ENCODE peak calls at places on chromosomes 4 and X, in six cellular contexts. P, S, J, E, G and N are unnamed samples.

GRCh38 chr4:85701881-85702321 is 227.0 kb downstream of the ARHGAP24 start:
- DNase-seq in P (peak; percentile 54), S (no peak), J (no peak), E (no peak), G (no peak), N (no peak)

GRCh38 chrX:12981880-12982279 is 7.0 kb downstream of the TMSB4X start:
- DNase-seq in P (no peak), S (no peak), J (no peak), E (no peak), G (no peak), N (no peak)

GRCh38 chr4:174490356-174490969 is 31.8 kb downstream of the HPGD start:
- DNase-seq in P (peak; percentile 4), S (no peak), J (no peak), E (no peak), G (peak; percentile 83), N (no peak)

GRCh38 chr4:186820371-186820990 is 96.8 kb upstream of the FAT1 start:
- DNase-seq in P (peak; percentile 33), S (no peak), J (no peak), E (no peak), G (peak; percentile 74), N (no peak)

GRCh38 chr4:183356931-183357675 is 34.9 kb upstream of the CLDN24 start:
- DNase-seq in P (no peak), S (no peak), J (no peak), E (no peak), G (no peak), N (no peak)

GRCh38 chr4:6937748-6938147 is 28.1 kb downstream of the TBC1D14 start:
- DNase-seq in P (no peak), S (no peak), J (no peak), E (no peak), G (no peak), N (no peak)

GRCh38 chrX:29693912-29694311 is 521.5 kb upstream of the MAGEB2 start:
- DNase-seq in P (no peak), S (no peak), J (no peak), E (no peak), G (no peak), N (no peak)

GRCh38 chr4:39686997-39687396 is 10.9 kb upstream of the UBE2K start:
- DNase-seq in P (no peak), S (no peak), J (no peak), E (no peak), G (no peak), N (no peak)

GRCh38 chr4:79258614-79259176 is 67.2 kb downstream of the NAA11 start:
- DNase-seq in P (no peak), S (no peak), J (no peak), E (no peak), G (no peak), N (no peak)

GRCh38 chrX:123202523-123202922 is 18.4 kb downstream of the GRIA3 start:
- DNase-seq in P (no peak), S (no peak), J (no peak), E (no peak), G (no peak), N (no peak)

GRCh38 chr4:7779194-7779768 is 160.4 kb downstream of the AFAP1 start:
- DNase-seq in P (peak; percentile 62), S (no peak), J (no peak), E (no peak), G (peak; percentile 54), N (no peak)

GRCh38 chr4:1502501-1502886 is 96.3 kb upstream of the NKX1-1 start:
- DNase-seq in P (no peak), S (peak; percentile 9), J (no peak), E (no peak), G (no peak), N (no peak)

GRCh38 chrX:29662759-29663503 is 552.4 kb upstream of the MAGEB2 start:
- DNase-seq in P (peak; percentile 86), S (no peak), J (no peak), E (no peak), G (peak; percentile 92), N (no peak)

GRCh38 chr4:86927843-86928395 is 6.9 kb upstream of the AFF1 start:
- DNase-seq in P (peak; percentile 97), S (no peak), J (peak; percentile 84), E (no peak), G (peak; percentile 99), N (no peak)

GRCh38 chr4:1553365-1553764 is 130.7 kb downstream of the FAM53A start:
- DNase-seq in P (no peak), S (no peak), J (no peak), E (no peak), G (no peak), N (no peak)

GRCh38 chr4:84401669-84402068 is 97.4 kb downstream of the NKX6-1 start:
- DNase-seq in P (no peak), S (no peak), J (no peak), E (peak; percentile 23), G (no peak), N (no peak)

GRCh38 chrX:134236690-134237362 is at the start of gene CCDC160:
- DNase-seq in P (no peak), S (peak; percentile 49), J (no peak), E (peak; percentile 79), G (peak; percentile 30), N (no peak)

GRCh38 chr4:105836537-105836936 is 58.7 kb upstream of the NPNT start:
- DNase-seq in P (no peak), S (no peak), J (no peak), E (no peak), G (no peak), N (no peak)

GRCh38 chr4:110654254-110654635 is 31.4 kb upstream of the PITX2 start:
- DNase-seq in P (peak; percentile 52), S (no peak), J (no peak), E (no peak), G (peak; percentile 15), N (no peak)

GRCh38 chr4:145839151-145839550 is 99.5 kb downstream of the ZNF827 start:
- DNase-seq in P (no peak), S (no peak), J (no peak), E (peak; percentile 42), G (peak; percentile 77), N (no peak)

DNA sequence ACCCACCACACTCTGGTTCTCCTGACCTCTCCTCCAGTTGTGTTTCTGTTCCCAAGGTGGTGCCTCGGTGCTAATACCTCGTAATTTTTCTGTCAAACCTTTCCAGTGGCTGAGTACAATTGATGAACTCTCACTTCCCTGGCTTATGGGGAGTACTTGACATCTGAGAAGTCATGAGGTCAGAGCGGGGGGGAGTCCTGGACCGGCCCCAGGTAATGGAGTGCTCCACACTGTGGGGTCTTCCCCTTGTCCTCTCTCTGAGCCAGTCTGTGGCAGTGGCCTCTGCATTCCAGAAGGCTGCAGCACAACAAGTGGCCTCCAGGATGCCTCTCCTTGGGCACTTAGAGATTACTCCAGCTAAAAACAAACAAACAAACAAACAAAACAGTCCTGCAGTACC is 122.5 kb upstream of the TRIM2 start:
- DNase-seq in P (no peak), S (no peak), J (no peak), E (no peak), G (no peak), N (no peak)
- TF ChIP-seq CTCF in P (no peak), S (no peak), J (no peak), E (peak; percentile 19), G (no peak), N (no peak)

GRCh38 chrX:149473966-149474365 is 31.1 kb downstream of the IDS start:
- DNase-seq in P (no peak), S (no peak), J (no peak), E (no peak), G (no peak), N (no peak)

GRCh38 chrX:149469406-149469805 is 35.7 kb downstream of the IDS start:
- DNase-seq in P (no peak), S (no peak), J (no peak), E (no peak), G (no peak), N (no peak)

GRCh38 chrX:149473092-149473491 is 32.0 kb downstream of the IDS start:
- DNase-seq in P (no peak), S (no peak), J (no peak), E (no peak), G (no peak), N (no peak)

GRCh38 chrX:149472620-149473019 is 32.5 kb downstream of the IDS start:
- DNase-seq in P (peak; percentile 2), S (no peak), J (no peak), E (no peak), G (no peak), N (no peak)

GRCh38 chrX:149470960-149471359 is 34.1 kb downstream of the IDS start:
- DNase-seq in P (peak; percentile 56), S (peak; percentile 85), J (peak; percentile 80), E (peak; percentile 69), G (peak; percentile 65), N (peak; percentile 84)
- H3K4me3 ChIP-seq in P (peak overlapping the region; percentile 33), S (no peak overlapping the region), J (no peak overlapping the region), E (no peak overlapping the region), G (peak overlapping the region; percentile 45), N (peak overlapping the region; percentile 14)

DNA sequence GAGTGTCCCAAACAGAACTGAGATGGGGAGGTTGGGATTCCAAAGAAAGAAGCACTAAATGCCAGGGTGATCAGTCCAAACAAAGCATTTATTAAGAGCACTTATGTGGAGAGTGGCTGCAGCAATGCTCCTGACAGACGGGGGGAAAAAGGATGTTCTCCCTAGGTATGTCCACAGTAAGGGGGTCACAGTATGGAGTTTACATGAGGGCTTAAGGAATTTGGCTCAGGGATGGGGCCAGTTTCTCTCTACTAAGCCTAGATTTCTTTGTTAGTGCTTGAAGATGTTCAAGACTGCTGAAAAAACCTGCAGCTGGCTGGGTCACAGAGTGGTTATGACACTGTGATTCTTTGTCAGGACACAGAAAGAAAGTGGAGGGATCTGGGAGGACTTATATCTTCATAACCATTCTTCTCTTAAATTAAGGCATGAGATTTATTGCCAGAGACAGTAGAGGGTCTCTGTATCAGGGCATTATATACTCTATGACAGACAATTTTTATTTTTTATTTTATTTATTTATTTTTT is 1468.0 kb downstream of the C4orf33 start:
- DNase-seq in P (no peak), S (no peak), J (no peak), E (peak; percentile 17), G (no peak), N (no peak)
- TF ChIP-seq CTCF in P (no peak), S (no peak), J (no peak), E (no peak), G (no peak), N (no peak)

DNA sequence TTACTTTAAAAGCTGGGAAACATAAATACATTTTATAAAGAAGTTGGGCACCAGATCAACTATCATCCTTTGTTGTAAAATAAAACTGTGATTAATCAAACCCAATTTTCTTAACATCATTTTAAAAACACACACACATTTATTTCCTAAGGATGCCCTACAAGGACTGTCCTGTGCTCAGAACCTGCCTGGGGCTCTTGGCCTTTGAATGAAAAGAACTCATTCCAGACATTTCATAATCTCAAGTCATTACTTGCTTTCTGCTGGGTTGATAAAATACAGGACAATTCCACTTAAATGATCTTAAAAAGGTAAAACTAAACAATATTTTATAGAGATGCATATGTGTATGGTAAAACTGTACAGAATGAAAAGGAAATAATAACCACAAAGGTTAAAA is 2.8 kb downstream of the SH3D19 start:
- DNase-seq in P (peak; percentile 7), S (no peak), J (no peak), E (no peak), G (peak; percentile 21), N (no peak)
- H3K4me3 ChIP-seq in P (no peak overlapping the region), S (no peak overlapping the region), J (no peak overlapping the region), E (peak overlapping the region; percentile 77), G (no peak overlapping the region), N (peak overlapping the region; percentile 82)